ENCODE peak calls at places on chromosomes 2 and 18, in four cellular contexts. I is NCI-H748 treated with DMSO at 0.1 percent for 48 hours, W is HuH-7.5, V is HTR-8/SVneo. Y is an unnamed sample.

GRCh38 chr2:26568076-26568890 is 72.9 kb downstream of the CIB4 start:
- DNase-seq in I (no peak), W (no peak), V (no peak), Y (no peak)

GRCh38 chr2:70896765-70897202 is 38.9 kb upstream of the ATP6V1B1 start:
- DNase-seq in I (no peak), W (no peak), V (no peak), Y (no peak)

GRCh38 chr18:53556450-53556849 is 668.0 kb downstream of the MBD2 start:
- DNase-seq in I (no peak), W (no peak), V (no peak), Y (no peak)

GRCh38 chr2:221289389-221289788 is 282.7 kb downstream of the EPHA4 start:
- DNase-seq in I (no peak), W (no peak), V (no peak), Y (no peak)

GRCh38 chr2:190530211-190530639 is 4.3 kb downstream of the NEMP2 start:
- DNase-seq in I (no peak), W (no peak), V (no peak), Y (no peak)

GRCh38 chr2:170139276-170139967 is 38.5 kb upstream of the MYO3B start:
- DNase-seq in I (no peak), W (no peak), V (no peak), Y (no peak)

GRCh38 chr18:63365909-63366269 is 1.1 kb downstream of the KDSR start:
- DNase-seq in I (no peak), W (no peak), V (peak; percentile 1), Y (no peak)

GRCh38 chr2:135840601-135841000 is 3.6 kb upstream of the LCT start:
- DNase-seq in I (no peak), W (no peak), V (no peak), Y (no peak)